ENCODE peak calls at places on chromosomes 7 and 10, in nine cellular contexts. K is nucleus accumbens; X is transverse colon; Q is LHCN-M2; H is cardiac muscle cell; N is activated T-cell treated with anti-CD3 and anti-CD28 coated beads for 1 hour; B is stimulated activated CD4-positive, alpha-beta T cell treated with anti-CD3 and anti-CD28 coated beads, Interleukin-2, amount 100 ng/mL, for 48 hours; G is AG20443; S is AML-193. V is an unnamed sample.

GRCh38 chr7:22480523-22481075 is 19.4 kb downstream of the STEAP1B start:
- DNase-seq in K (no peak), X (no peak), Q (no peak), H (no peak), N (no peak), B (no peak), G (no peak), S (no peak), V (no peak)

GRCh38 chr10:129614341-129614740 is 147.3 kb downstream of the MGMT start:
- DNase-seq in K (no peak), X (no peak), Q (no peak), H (no peak), N (no peak), B (no peak), G (no peak), S (no peak), V (no peak)

GRCh38 chr10:71250842-71251241 is 38.5 kb downstream of the UNC5B start:
- DNase-seq in K (no peak), X (no peak), Q (no peak), H (no peak), N (no peak), B (no peak), G (no peak), S (no peak), V (no peak)

GRCh38 chr7:45692031-45692430 is 117.9 kb downstream of the ADCY1 start:
- DNase-seq in K (no peak), X (no peak), Q (no peak), H (no peak), N (no peak), B (no peak), G (no peak), S (no peak), V (no peak)

GRCh38 chr10:22999942-23000341 is 72.1 kb downstream of the ARMC3 start:
- DNase-seq in K (no peak), X (no peak), Q (no peak), H (no peak), N (no peak), B (no peak), G (no peak), S (no peak), V (no peak)

GRCh38 chr10:5774987-5775386 is 38.2 kb downstream of the GDI2 start:
- DNase-seq in K (no peak), X (no peak), Q (no peak), H (no peak), N (no peak), B (no peak), G (no peak), S (no peak), V (no peak)

GRCh38 chr10:59926086-59926485 is 19.7 kb upstream of the CCDC6 start:
- DNase-seq in K (no peak), X (peak), Q (no peak), H (no peak), N (no peak), B (no peak), G (no peak), S (no peak), V (no peak)

GRCh38 chr7:111083423-111083822 is 7.5 kb upstream of the LRRN3 start:
- DNase-seq in K (no peak), X (no peak), Q (no peak), H (peak), N (peak), B (peak), G (peak), S (peak), V (no peak)

GRCh38 chr10:17782921-17783665 is 26.1 kb upstream of the MRC1 start:
- DNase-seq in K (no peak), X (no peak), Q (no peak), H (peak), N (no peak), B (no peak), G (peak), S (no peak), V (no peak)

GRCh38 chr10:120490288-120490687 is 33.3 kb downstream of the PLPP4 start:
- DNase-seq in K (no peak), X (no peak), Q (no peak), H (no peak), N (no peak), B (no peak), G (no peak), S (no peak), V (no peak)

GRCh38 chr7:95901006-95901405 is 128.7 kb downstream of the DYNC1I1 start:
- DNase-seq in K (no peak), X (no peak), Q (no peak), H (no peak), N (no peak), B (no peak), G (no peak), S (no peak), V (no peak)

GRCh38 chr10:33335800-33336605 is 1.5 kb upstream of the NRP1 start:
- DNase-seq in K (no peak), X (peak), Q (peak), H (peak), N (no peak), B (no peak), G (peak), S (no peak), V (peak)

GRCh38 chr10:33010132-33011037 is 52.4 kb upstream of the ITGB1 start:
- DNase-seq in K (no peak), X (no peak), Q (peak), H (peak), N (no peak), B (no peak), G (peak), S (no peak), V (no peak)

GRCh38 chr7:116210345-116211005 is at the start of gene TES:
- DNase-seq in K (no peak), X (peak), Q (no peak), H (peak), N (peak), B (peak), G (peak), S (peak), V (peak)

GRCh38 chr7:137196665-137197064 is 146.9 kb downstream of the PTN start:
- DNase-seq in K (no peak), X (no peak), Q (peak), H (no peak), N (no peak), B (no peak), G (no peak), S (no peak), V (no peak)

GRCh38 chr7:100148559-100149328 is at the start of gene LAMTOR4:
- DNase-seq in K (peak), X (peak), Q (peak), H (peak), N (peak), B (peak), G (peak), S (peak), V (peak)

GRCh38 chr10:69130251-69130650 is 6.3 kb downstream of the VPS26A start:
- DNase-seq in K (no peak), X (no peak), Q (peak), H (no peak), N (no peak), B (no peak), G (no peak), S (no peak), V (no peak)

GRCh38 chr7:117808273-117808868 is 64.9 kb downstream of the CTTNBP2 start:
- DNase-seq in K (no peak), X (no peak), Q (no peak), H (no peak), N (no peak), B (no peak), G (no peak), S (no peak), V (no peak)

GRCh38 chr7:32390210-32390609 is 100.0 kb downstream of the LSM5 start:
- DNase-seq in K (no peak), X (no peak), Q (no peak), H (no peak), N (no peak), B (no peak), G (no peak), S (no peak), V (no peak)

GRCh38 chr7:98621573-98622482 is 4.7 kb downstream of the NPTX2 start:
- DNase-seq in K (no peak), X (no peak), Q (peak), H (no peak), N (no peak), B (no peak), G (no peak), S (no peak), V (no peak)

GRCh38 chr7:29019275-29019820 is 61.2 kb upstream of the TRIL start:
- DNase-seq in K (no peak), X (no peak), Q (no peak), H (peak), N (no peak), B (no peak), G (peak), S (no peak), V (no peak)

GRCh38 chr7:131057015-131057518 is 270.6 kb upstream of the MKLN1 start:
- DNase-seq in K (no peak), X (no peak), Q (peak), H (peak), N (no peak), B (no peak), G (no peak), S (peak), V (no peak)

GRCh38 chr7:114973147-114973546 is 51.3 kb downstream of the MDFIC start:
- DNase-seq in K (no peak), X (no peak), Q (peak), H (peak), N (no peak), B (no peak), G (peak), S (no peak), V (no peak)

GRCh38 chr10:72020914-72021754 is 56.9 kb downstream of the CHST3 start:
- DNase-seq in K (no peak), X (no peak), Q (no peak), H (peak), N (no peak), B (no peak), G (no peak), S (no peak), V (no peak)

V was measured in neural crest cell.